ENCODE peak calls at places on chromosomes 13 and 19, in four cellular contexts. O is H1, V is GM12878, P is WTC11. E is an unnamed sample.

GRCh38 chr13:95463516-95463915 is 89.0 kb upstream of the CLDN10 start:
- DNase-seq in P (no peak), O (no peak), V (no peak), E (no peak)

GRCh38 chr19:46410205-46411087 is 2.9 kb downstream of the CCDC8 start:
- DNase-seq in O (no peak), P (no peak), V (no peak), E (no peak)

GRCh38 chr19:18349524-18350128 is 9.2 kb downstream of the PGPEP1 start:
- DNase-seq in O (no peak), P (peak), V (no peak), E (no peak)

GRCh38 chr13:97429681-97430081 is 4.3 kb upstream of the RAP2A start:
- DNase-seq in P (no peak), O (no peak), V (no peak), E (no peak)

GRCh38 chr19:55175117-55175867 is 4.8 kb downstream of the SYT5 start:
- DNase-seq in O (no peak), P (peak), V (no peak), E (no peak)

GRCh38 chr13:27339299-27339698 is 68.7 kb downstream of the RASL11A start:
- DNase-seq in O (no peak), P (peak), V (no peak), E (peak)

GRCh38 chr13:52127378-52127777 is 1.5 kb downstream of the NEK5 start:
- DNase-seq in P (no peak), V (no peak), O (no peak), E (no peak)

GRCh38 chr19:17074628-17075034 is 621 bp downstream of the HAUS8 start:
- DNase-seq in V (no peak), P (no peak), O (no peak), E (no peak)

GRCh38 chr19:45222724-45223123 is 22.5 kb downstream of the EXOC3L2 start:
- DNase-seq in V (no peak), P (no peak), O (no peak), E (no peak)

GRCh38 chr19:39474139-39474620 is 6.5 kb upstream of the TIMM50 start:
- DNase-seq in V (no peak), P (peak), O (no peak), E (no peak)

GRCh38 chr13:21074601-21075302 is 13.4 kb upstream of the LATS2 start:
- DNase-seq in V (no peak), O (no peak), P (no peak), E (no peak)

GRCh38 chr13:97892717-97893116 is 60.8 kb upstream of the IPO5 start:
- DNase-seq in O (no peak), P (no peak), V (no peak), E (no peak)

GRCh38 chr13:106858910-106859309 is 291.0 kb upstream of the ARGLU1 start:
- DNase-seq in V (no peak), P (no peak), O (peak), E (no peak)

GRCh38 chr19:41939861-41940442 is 11.7 kb upstream of the ERFL start:
- DNase-seq in O (no peak), V (no peak), P (peak), E (no peak)

GRCh38 chr19:19866599-19867248 is 1.0 kb downstream of the ZNF253 start:
- DNase-seq in P (peak), V (peak), O (peak), E (no peak)

GRCh38 chr19:49997709-49998108 is 27.5 kb downstream of the VRK3 start:
- DNase-seq in O (no peak), V (peak), P (peak), E (peak)

GRCh38 chr13:21957833-21958232 is 287.0 kb downstream of the FGF9 start:
- DNase-seq in P (no peak), O (no peak), V (no peak), E (no peak)

GRCh38 chr13:51444922-51445321 is 7.9 kb downstream of the INTS6 start:
- DNase-seq in O (no peak), P (no peak), V (no peak), E (peak)

GRCh38 chr13:74907788-74908187 is 574.2 kb downstream of the TBC1D4 start:
- DNase-seq in P (no peak), V (no peak), O (no peak), E (no peak)

GRCh38 chr19:55585658-55586339 is 5.2 kb upstream of the ZNF579 start:
- DNase-seq in V (no peak), O (no peak), P (peak), E (no peak)

GRCh38 chr13:73000027-73000674 is 58.7 kb upstream of the KLF5 start:
- DNase-seq in P (no peak), O (no peak), V (peak), E (peak)

GRCh38 chr13:92823059-92823458 is 403.5 kb upstream of the GPC6 start:
- DNase-seq in P (no peak), O (no peak), V (no peak), E (no peak)

GRCh38 chr19:3494559-3494958 is 5.9 kb downstream of the DOHH start:
- DNase-seq in O (no peak), V (no peak), P (no peak), E (no peak)

GRCh38 chr13:33174980-33175379 is 110.6 kb downstream of the STARD13 start:
- DNase-seq in O (no peak), V (no peak), P (no peak), E (no peak)

GRCh38 chr19:49894011-49894664 is 2.5 kb downstream of the IL4I1 start:
- DNase-seq in V (no peak), P (no peak), O (no peak), E (no peak)

GRCh38 chr19:44640518-44640917 is 3.2 kb upstream of the PVR start:
- DNase-seq in V (no peak), P (no peak), O (no peak), E (no peak)

GRCh38 chr13:37884674-37885073 is 15.1 kb upstream of the TRPC4 start:
- DNase-seq in O (no peak), P (no peak), V (no peak), E (no peak)

GRCh38 chr13:20616059-20616797 is 49.3 kb downstream of the IFT88 start:
- DNase-seq in P (no peak), O (no peak), V (no peak), E (no peak)

GRCh38 chr19:41914191-41914834 is 13.9 kb downstream of the ERFL start:
- DNase-seq in O (no peak), V (no peak), P (no peak), E (no peak)

GRCh38 chr13:45456196-45456972 is 8.4 kb upstream of the COG3 start:
- DNase-seq in O (no peak), V (no peak), P (no peak), E (no peak)

GRCh38 chr19:30096596-30097370 is 154.7 kb downstream of the URI1 start:
- DNase-seq in O (no peak), P (no peak), V (no peak), E (no peak)

GRCh38 chr19:49395581-49396407 is 7.7 kb downstream of the KASH5 start:
- DNase-seq in P (no peak), O (no peak), V (no peak), E (no peak)

GRCh38 chr13:99980201-99981114 is 1.1 kb upstream of the ZIC2 start:
- DNase-seq in O (no peak), P (peak), V (no peak), E (peak)
- TF ChIP-seq SP1 in O (no peak), P (peak), V (no peak), E (no peak)

GRCh38 chr13:40974460-40975407 is 44.4 kb downstream of the ELF1 start:
- DNase-seq in P (no peak), V (no peak), O (no peak), E (peak)
- TF ChIP-seq SP1 in P (no peak), V (no peak), O (no peak), E (no peak)

GRCh38 chr13:59607780-59608233 is 555.9 kb downstream of the DIAPH3 start:
- DNase-seq in V (no peak), O (no peak), P (no peak), E (no peak)

GRCh38 chr13:59607172-59607571 is 556.6 kb downstream of the DIAPH3 start:
- DNase-seq in V (no peak), P (no peak), O (no peak), E (no peak)

GRCh38 chr13:59603646-59604045 is 560.1 kb downstream of the DIAPH3 start:
- DNase-seq in O (no peak), V (no peak), P (no peak), E (no peak)

DNA sequence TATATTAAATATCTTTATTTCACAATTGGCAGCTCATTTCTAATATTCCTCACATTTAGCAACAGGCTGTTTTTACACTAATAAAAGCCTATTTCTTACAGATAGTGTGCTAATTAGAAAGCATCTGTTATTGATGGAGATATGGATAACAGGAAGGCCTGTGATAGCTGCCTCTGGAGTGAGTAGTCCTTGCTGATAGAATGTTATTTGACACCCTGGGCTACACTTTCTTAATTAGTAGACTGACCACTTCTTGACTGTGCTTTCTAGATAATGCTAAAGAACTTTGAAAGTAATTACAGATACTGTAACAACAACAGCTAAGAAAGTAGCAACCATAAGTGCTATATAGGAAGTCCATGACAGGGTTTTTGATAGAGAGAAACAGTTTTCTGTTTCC is 554.3 kb downstream of the DIAPH3 start:
- DNase-seq in O (no peak), P (no peak), V (no peak), E (no peak)
- TF ChIP-seq SP1 in O (no peak), P (no peak), V (no peak), E (no peak)

DNA sequence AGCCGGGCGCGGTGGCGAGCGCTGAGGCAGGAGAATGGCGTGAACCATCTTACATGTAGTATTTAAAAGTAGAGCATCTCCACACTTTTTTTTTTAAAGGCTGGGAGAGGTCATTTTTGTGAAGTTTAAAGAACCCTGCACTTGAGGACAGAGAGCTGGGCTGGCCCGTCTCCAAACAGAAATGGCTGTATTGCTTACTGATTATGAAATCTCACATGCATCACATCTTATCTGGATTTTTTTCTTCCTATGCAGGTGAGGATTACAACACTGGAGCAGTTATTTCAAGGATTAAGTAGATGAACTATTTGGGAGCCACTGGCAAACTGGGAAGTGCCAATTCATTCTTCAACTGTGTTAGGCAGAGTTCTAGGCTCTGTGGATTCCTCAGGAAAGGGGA is 59.5 kb downstream of the TEX26 start:
- DNase-seq in V (no peak), O (no peak), P (no peak), E (no peak)
- TF ChIP-seq SP1 in V (no peak), O (no peak), P (no peak), E (no peak)

DNA sequence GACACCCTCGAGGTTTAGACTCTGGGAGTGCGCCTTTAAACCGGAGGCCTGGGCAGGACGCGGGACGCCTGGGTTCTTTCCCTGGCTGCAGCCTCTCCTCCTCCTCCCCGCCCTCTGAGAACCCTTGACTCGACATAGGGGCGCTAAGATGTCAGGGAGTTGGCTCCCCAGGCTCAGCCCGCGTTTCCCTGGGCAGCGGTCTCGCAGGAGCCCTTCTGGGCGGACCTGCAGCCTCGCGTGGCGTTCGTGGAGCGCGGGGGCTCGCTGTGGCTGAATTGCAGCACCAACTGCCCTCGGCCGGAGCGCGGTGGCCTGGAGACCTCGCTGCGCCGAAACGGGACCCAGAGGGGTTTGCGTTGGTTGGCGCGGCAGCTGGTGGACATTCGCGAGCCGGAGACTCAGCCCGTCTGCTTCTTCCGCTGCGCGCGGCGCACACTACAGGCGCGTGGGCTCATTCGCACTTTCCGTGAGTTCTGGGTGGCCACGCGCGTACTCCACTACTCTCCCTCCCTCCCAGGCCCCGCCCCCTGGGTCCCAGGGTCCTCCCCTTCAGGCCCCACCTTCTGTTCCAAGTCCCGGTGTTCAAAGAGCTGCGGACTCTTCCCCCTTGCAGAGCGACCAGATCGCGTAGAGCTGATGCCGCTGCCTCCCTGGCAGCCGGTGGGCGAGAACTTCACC is 1.3 kb downstream of the ICAM5 start:
- DNase-seq in V (no peak), O (no peak), P (peak), E (peak)
- TF ChIP-seq SP1 in V (no peak), O (no peak), P (peak), E (no peak)

E was measured in HCT116.